ENCODE peak calls at places on chromosomes 6 and 20, in five cellular contexts. H is KG1, R is Calu3, Y is hypothalamus, N is activated T-cell treated with anti-CD3 and anti-CD28 coated beads for 1 hour. A is an unnamed sample.

GRCh38 chr6:144741659-144742058 is 456.5 kb downstream of the UTRN start:
- DNase-seq in H (no peak), R (no peak), Y (no peak), N (no peak), A (no peak)

GRCh38 chr20:62593616-62594015 is 48.7 kb upstream of the SLCO4A1 start:
- DNase-seq in H (no peak), R (no peak), Y (no peak), N (no peak), A (no peak)

GRCh38 chr20:2618815-2619214 is 33.6 kb upstream of the NOP56 start:
- DNase-seq in H (no peak), R (no peak), Y (no peak), N (no peak), A (no peak)

GRCh38 chr6:400815-401214 is 9.3 kb downstream of the IRF4 start:
- DNase-seq in H (no peak), R (no peak), Y (no peak), N (no peak), A (no peak)

GRCh38 chr20:11705512-11705911 is 212.2 kb upstream of the BTBD3 start:
- DNase-seq in H (no peak), R (no peak), Y (no peak), N (no peak), A (no peak)

GRCh38 chr6:29797120-29797519 is 30.5 kb upstream of the HLA-G start:
- DNase-seq in H (no peak), R (no peak), Y (no peak), N (no peak), A (no peak)

GRCh38 chr20:48387675-48388074 is 440.1 kb downstream of the PREX1 start:
- DNase-seq in H (no peak), R (no peak), Y (no peak), N (no peak), A (no peak)

GRCh38 chr20:36550797-36551299 is 9.5 kb downstream of the MYL9 start:
- DNase-seq in H (no peak), R (no peak), Y (no peak), N (no peak), A (no peak)

GRCh38 chr6:34142599-34142998 is 3.3 kb downstream of the GRM4 start:
- DNase-seq in H (no peak), R (no peak), Y (no peak), N (no peak), A (no peak)

GRCh38 chr20:2816583-2817340 is 598 bp downstream of the TMEM239 start:
- DNase-seq in H (no peak), R (no peak), Y (no peak), N (no peak), A (no peak)

GRCh38 chr6:77030929-77031674 is 432.2 kb downstream of the HTR1B start:
- DNase-seq in H (no peak), R (no peak), Y (no peak), N (no peak), A (no peak)

GRCh38 chr6:51618563-51618962 is 468.9 kb downstream of the PKHD1 start:
- DNase-seq in H (no peak), R (no peak), Y (no peak), N (no peak), A (no peak)

GRCh38 chr6:37160922-37161778 is 8.8 kb upstream of the PIM1 start:
- DNase-seq in H (no peak), R (no peak), Y (no peak), N (no peak), A (no peak)

GRCh38 chr20:41365785-41366545 is 653 bp downstream of the EMILIN3 start:
- DNase-seq in H (no peak), R (no peak), Y (no peak), N (no peak), A (no peak)

GRCh38 chr6:139364302-139364981 is 10.0 kb downstream of the CITED2 start:
- DNase-seq in H (peak), R (no peak), Y (no peak), N (no peak), A (no peak)

GRCh38 chr20:59322101-59322500 is 21.7 kb downstream of the EDN3 start:
- DNase-seq in H (no peak), R (no peak), Y (no peak), N (no peak), A (no peak)

GRCh38 chr20:31841928-31842327 is 3.5 kb downstream of the FOXS1 start:
- DNase-seq in H (no peak), R (peak), Y (no peak), N (no peak), A (no peak)

GRCh38 chr6:26026833-26027490 is 60.3 kb upstream of the HFE start:
- DNase-seq in H (peak), R (peak), Y (peak), N (peak), A (peak)

GRCh38 chr6:31820051-31820389 is 4.7 kb downstream of the HSPA1A start:
- DNase-seq in H (no peak), R (no peak), Y (no peak), N (no peak), A (no peak)

GRCh38 chr6:154249499-154250298 is 106.9 kb downstream of the IPCEF1 start:
- DNase-seq in H (peak), R (no peak), Y (no peak), N (no peak), A (no peak)

GRCh38 chr6:225121-225721 is 67.1 kb upstream of the DUSP22 start:
- DNase-seq in H (peak), R (no peak), Y (no peak), N (peak), A (no peak)

GRCh38 chr6:27839303-27840081 is 72.7 kb downstream of the OR2B2 start:
- DNase-seq in H (peak), R (peak), Y (no peak), N (no peak), A (no peak)

GRCh38 chr6:159842035-159842434 is 42.0 kb downstream of the PNLDC1 start:
- DNase-seq in H (no peak), R (no peak), Y (no peak), N (no peak), A (no peak)